ENCODE peak calls at places on chromosome 18, in ten cellular contexts. B is IMR-90; Q is fibroblast of lung; O is GM23338; Y is cardiac fibroblast; K is mammary epithelial cell; M is fibroblast of mammary gland; A is CD8-positive, alpha-beta T cell; P is left lung; H is PC-9. E is an unnamed sample.

GRCh38 chr18:30444544-30444943 is 598.0 kb downstream of the DSC3 start:
- DNase-seq in B (no peak), Q (no peak), O (no peak), Y (no peak), K (no peak), M (no peak), A (no peak), P (no peak), H (no peak), E (no peak)

GRCh38 chr18:79136742-79137141 is 67.5 kb downstream of the ATP9B start:
- DNase-seq in B (no peak), Q (no peak), O (peak), Y (no peak), K (no peak), M (peak), A (no peak), P (no peak), H (no peak), E (no peak)

GRCh38 chr18:60554961-60555360 is 182.4 kb upstream of the MC4R start:
- DNase-seq in B (no peak), Q (no peak), O (no peak), Y (no peak), K (no peak), M (no peak), A (no peak), P (no peak), H (no peak), E (no peak)

GRCh38 chr18:32548688-32549087 is 78.0 kb upstream of the GAREM1 start:
- DNase-seq in B (no peak), Q (no peak), O (peak), Y (no peak), K (no peak), M (no peak), A (no peak), P (no peak), H (no peak), E (no peak)

GRCh38 chr18:48475635-48476549 is 62.9 kb upstream of the CTIF start:
- DNase-seq in B (peak), Q (peak), O (peak), Y (peak), K (peak), M (peak), A (no peak), P (no peak), H (peak), E (peak)

GRCh38 chr18:44098551-44099098 is 582.1 kb upstream of the SETBP1 start:
- DNase-seq in B (peak), Q (peak), O (peak), Y (peak), K (peak), M (peak), A (no peak), P (no peak), H (peak), E (peak)

GRCh38 chr18:45248240-45248903 is 366.9 kb upstream of the SLC14A2 start:
- DNase-seq in B (peak), Q (peak), O (no peak), Y (peak), K (no peak), M (peak), A (no peak), P (no peak), H (no peak), E (peak)

GRCh38 chr18:37844209-37844970 is 278.8 kb upstream of the CELF4 start:
- DNase-seq in B (no peak), Q (no peak), O (no peak), Y (no peak), K (no peak), M (no peak), A (no peak), P (peak), H (no peak), E (no peak)

GRCh38 chr18:741931-742512 is 29.6 kb upstream of the ENOSF1 start:
- DNase-seq in B (peak), Q (peak), O (peak), Y (peak), K (peak), M (peak), A (no peak), P (no peak), H (no peak), E (peak)

GRCh38 chr18:26376106-26376505 is 149.9 kb downstream of the TAF4B start:
- DNase-seq in B (no peak), Q (no peak), O (no peak), Y (no peak), K (no peak), M (no peak), A (no peak), P (no peak), H (no peak), E (no peak)

GRCh38 chr18:22816266-22817176 is 116.6 kb upstream of the RBBP8 start:
- DNase-seq in B (no peak), Q (no peak), O (no peak), Y (no peak), K (no peak), M (no peak), A (no peak), P (peak), H (no peak), E (no peak)

GRCh38 chr18:51724790-51725721 is 527.6 kb upstream of the MEX3C start:
- DNase-seq in B (no peak), Q (peak), O (peak), Y (no peak), K (no peak), M (peak), A (no peak), P (no peak), H (no peak), E (peak)

GRCh38 chr18:70464343-70465114 is 175.7 kb downstream of the SOCS6 start:
- DNase-seq in B (peak), Q (peak), O (peak), Y (peak), K (peak), M (peak), A (peak), P (peak), H (peak), E (peak)

GRCh38 chr18:21049306-21049705 is 62.3 kb downstream of the ROCK1 start:
- DNase-seq in B (no peak), Q (no peak), O (no peak), Y (peak), K (no peak), M (no peak), A (no peak), P (no peak), H (no peak), E (no peak)

GRCh38 chr18:74476154-74476553 is 19.0 kb upstream of the DIPK1C start:
- DNase-seq in B (peak), Q (no peak), O (peak), Y (peak), K (no peak), M (peak), A (no peak), P (no peak), H (no peak), E (no peak)

GRCh38 chr18:12990662-12990976 is 543 bp upstream of the CEP192 start:
- DNase-seq in B (no peak), Q (no peak), O (peak), Y (no peak), K (no peak), M (no peak), A (no peak), P (no peak), H (no peak), E (no peak)

GRCh38 chr18:12659904-12660605 is 2.1 kb upstream of the SPIRE1 start:
- DNase-seq in B (peak), Q (peak), O (peak), Y (peak), K (peak), M (peak), A (peak), P (no peak), H (peak), E (peak)

GRCh38 chr18:361941-362913 is 94.4 kb upstream of the THOC1 start:
- DNase-seq in B (peak), Q (peak), O (peak), Y (peak), K (no peak), M (peak), A (no peak), P (no peak), H (no peak), E (peak)

GRCh38 chr18:63511285-63511684 is 30.9 kb upstream of the SERPINB12 start:
- DNase-seq in B (peak), Q (peak), O (peak), Y (peak), K (no peak), M (peak), A (no peak), P (no peak), H (peak), E (peak)

GRCh38 chr18:48979944-48980890 is 29.5 kb upstream of the SMAD7 start:
- DNase-seq in B (peak), Q (peak), O (no peak), Y (no peak), K (no peak), M (no peak), A (no peak), P (no peak), H (no peak), E (no peak)

DNA sequence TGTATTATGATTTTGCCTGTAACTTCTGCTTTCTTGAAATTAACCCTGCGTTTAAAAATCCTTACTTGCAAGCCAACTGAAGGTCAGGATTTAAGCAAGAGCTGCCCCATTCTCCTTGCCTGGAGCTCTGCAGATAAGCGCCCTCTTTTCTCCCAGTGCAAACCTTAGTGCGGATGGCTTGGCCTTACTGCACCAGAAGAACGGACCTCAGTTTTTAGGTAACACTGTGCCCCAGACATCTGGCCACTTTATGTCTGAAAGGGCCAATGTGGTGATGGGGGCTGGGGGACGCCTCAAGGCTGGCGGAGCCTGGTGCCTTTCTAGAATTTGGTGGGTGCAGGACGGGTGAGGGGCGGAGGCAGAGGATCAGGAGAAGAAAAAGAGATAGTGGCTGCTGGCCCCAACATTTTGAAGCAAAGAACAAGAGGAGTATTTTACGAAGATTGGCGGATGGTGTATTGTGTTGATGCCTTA is 718 bp upstream of the TNFRSF11A start:
- DNase-seq in B (no peak), Q (no peak), O (peak), Y (no peak), K (no peak), M (no peak), A (no peak), P (no peak), H (no peak), E (no peak)
- H3K4me3 ChIP-seq in B (no peak), Q (no peak), O (peak), Y (no peak), K (no peak), M (no peak), A (no peak), P (peak), H (no peak), E (no peak)

DNA sequence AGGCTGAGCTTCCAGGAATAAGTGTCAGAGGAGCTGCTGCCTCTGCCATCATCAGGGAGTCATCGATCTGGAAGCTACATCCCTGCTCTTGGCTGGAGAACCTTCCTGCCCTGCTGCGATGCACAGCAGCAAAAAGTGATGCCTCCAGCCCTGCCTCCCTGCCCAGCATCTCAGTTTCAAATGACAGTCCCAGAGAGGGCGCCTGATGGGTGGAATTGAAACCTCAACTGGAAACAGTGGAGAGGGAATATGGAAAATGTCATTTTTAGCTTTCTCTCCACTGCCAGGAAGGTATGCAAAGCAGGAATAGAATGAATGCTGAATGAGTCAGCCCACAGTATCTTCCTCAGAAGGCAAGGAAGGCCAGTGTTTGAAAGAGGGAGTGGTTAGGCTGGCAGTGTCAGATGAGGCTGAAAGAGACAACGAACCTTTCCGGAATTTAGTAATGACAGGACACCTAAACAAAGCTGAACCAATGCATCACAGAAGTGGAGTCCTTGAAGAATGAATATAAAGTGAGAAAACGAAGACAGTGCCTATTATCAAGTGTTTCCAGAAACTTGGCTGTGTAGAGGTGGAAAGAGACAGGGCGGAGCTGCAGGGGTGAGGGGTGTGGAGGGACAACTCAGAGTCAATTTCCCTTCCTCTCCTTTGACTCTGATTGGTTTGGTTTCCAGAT is 153.9 kb upstream of the NDUFV2 start:
- DNase-seq in B (peak), Q (peak), O (no peak), Y (peak), K (peak), M (peak), A (no peak), P (no peak), H (peak), E (no peak)
- H3K4me3 ChIP-seq in B (no peak), Q (no peak), O (no peak), Y (no peak), K (peak), M (peak), A (no peak), P (no peak), H (no peak), E (no peak)

GRCh38 chr18:62425465-62426190 is 97.2 kb upstream of the ZCCHC2 start:
- DNase-seq in B (peak), Q (peak), O (peak), Y (peak), K (peak), M (peak), A (peak), P (no peak), H (peak), E (peak)
- H3K4me3 ChIP-seq in B (peak), Q (peak), O (peak), Y (peak), K (no peak), M (peak), A (no peak), P (peak), H (peak), E (peak)

GRCh38 chr18:75916641-75916982 is 489.1 kb upstream of the SMIM21 start:
- DNase-seq in B (no peak), Q (no peak), O (peak), Y (no peak), K (no peak), M (no peak), A (no peak), P (no peak), H (no peak), E (no peak)

DNA sequence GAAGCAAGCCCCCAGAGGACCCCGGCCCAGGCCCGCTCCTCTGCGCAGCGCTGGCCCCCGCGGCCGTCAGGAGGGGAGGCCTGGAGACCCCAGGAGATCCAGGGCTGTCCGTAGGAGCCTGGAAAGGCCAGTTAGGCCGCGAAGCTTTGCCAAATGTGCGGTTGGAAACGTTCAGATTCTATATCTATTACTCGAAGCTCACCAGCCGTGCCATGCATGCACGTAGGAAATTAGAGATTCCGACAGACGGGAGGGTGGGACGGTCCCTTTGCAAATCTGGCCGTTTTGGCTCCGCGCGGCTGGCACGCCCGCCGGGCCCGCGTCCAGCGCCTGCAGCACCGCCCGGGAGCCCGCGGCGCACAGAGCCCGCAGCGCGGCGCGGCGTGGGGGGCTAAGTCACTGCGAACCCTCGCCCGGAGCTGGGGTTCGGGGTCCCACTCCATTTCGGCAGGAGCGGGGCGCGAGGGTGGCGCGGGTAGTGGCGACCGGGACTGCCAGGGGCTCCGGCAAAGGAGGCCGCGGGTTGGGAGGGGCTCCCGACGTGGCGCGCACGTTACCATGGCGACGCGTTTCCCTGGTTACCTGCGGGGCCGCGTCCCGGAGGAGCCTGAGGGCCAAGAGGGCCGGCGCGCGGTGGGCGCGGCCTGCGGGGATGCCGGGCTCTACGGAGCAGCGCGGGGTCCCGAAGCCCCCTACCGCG is 488.6 kb upstream of the SMIM21 start:
- DNase-seq in B (no peak), Q (peak), O (peak), Y (peak), K (no peak), M (no peak), A (no peak), P (peak), H (no peak), E (no peak)
- H3K4me3 ChIP-seq in B (no peak), Q (no peak), O (peak), Y (no peak), K (no peak), M (no peak), A (no peak), P (peak), H (no peak), E (peak)

GRCh38 chr18:35585608-35586007 is 4.1 kb downstream of the GALNT1 start:
- DNase-seq in B (no peak), Q (no peak), O (no peak), Y (no peak), K (no peak), M (no peak), A (no peak), P (no peak), H (no peak), E (no peak)

GRCh38 chr18:35580748-35581534 is 599 bp upstream of the GALNT1 start:
- DNase-seq in B (peak), Q (peak), O (peak), Y (peak), K (peak), M (peak), A (peak), P (peak), H (peak), E (no peak)

GRCh38 chr18:35582310-35582682 is 756 bp downstream of the GALNT1 start:
- DNase-seq in B (no peak), Q (no peak), O (no peak), Y (no peak), K (no peak), M (no peak), A (no peak), P (no peak), H (no peak), E (no peak)

GRCh38 chr18:35581555-35582309 is at the start of gene GALNT1:
- DNase-seq in B (peak), Q (no peak), O (peak), Y (peak), K (peak), M (no peak), A (peak), P (peak), H (no peak), E (no peak)

DNA sequence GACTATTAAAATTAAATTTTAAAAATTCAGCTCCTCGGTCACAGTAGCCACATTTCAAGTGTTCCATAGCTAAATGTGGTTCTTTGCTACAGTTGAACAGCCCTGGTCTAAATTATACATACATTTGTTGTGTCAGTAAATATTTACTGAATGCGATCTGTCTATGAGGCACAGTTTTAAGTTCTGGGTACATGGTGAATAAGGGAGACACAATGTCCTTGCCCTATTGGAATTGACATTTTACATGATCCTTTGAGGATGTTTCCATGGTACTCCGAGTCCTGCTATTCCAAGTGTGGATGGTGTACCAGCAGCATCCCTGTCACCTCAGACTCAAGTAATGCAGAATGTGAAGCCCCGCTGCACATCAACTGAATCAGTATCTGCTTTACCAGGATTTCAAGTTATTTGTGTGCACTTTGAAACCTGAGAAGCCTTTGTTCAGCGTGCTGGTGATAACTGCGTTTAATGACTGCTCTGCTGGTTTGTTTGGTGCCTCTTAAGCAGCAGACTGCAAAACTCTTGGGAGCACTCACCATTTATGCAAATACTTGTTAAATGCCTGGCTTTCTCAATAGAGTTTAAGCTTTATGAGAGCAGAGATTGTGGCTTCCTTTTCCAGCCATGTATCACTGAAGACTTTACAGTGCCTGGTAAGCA is 1.5 kb downstream of the GALNT1 start:
- DNase-seq in B (peak), Q (peak), O (peak), Y (peak), K (peak), M (peak), A (no peak), P (no peak), H (peak), E (peak)
- H3K4me3 ChIP-seq in B (peak), Q (peak), O (peak), Y (peak), K (peak), M (peak), A (no peak), P (peak), H (peak), E (peak)

GRCh38 chr18:9810216-9810804 is 75.5 kb upstream of the TXNDC2 start:
- DNase-seq in B (peak), Q (peak), O (no peak), Y (no peak), K (no peak), M (no peak), A (no peak), P (no peak), H (no peak), E (no peak)

GRCh38 chr18:9808190-9808529 is 77.6 kb upstream of the TXNDC2 start:
- DNase-seq in B (no peak), Q (no peak), O (no peak), Y (no peak), K (no peak), M (no peak), A (no peak), P (no peak), H (no peak), E (no peak)

GRCh38 chr18:9809686-9810085 is 76.1 kb upstream of the TXNDC2 start:
- DNase-seq in B (no peak), Q (no peak), O (no peak), Y (no peak), K (no peak), M (no peak), A (no peak), P (no peak), H (no peak), E (no peak)

GRCh38 chr18:9806905-9807304 is 78.9 kb upstream of the TXNDC2 start:
- DNase-seq in B (no peak), Q (no peak), O (no peak), Y (no peak), K (no peak), M (no peak), A (no peak), P (no peak), H (no peak), E (no peak)

DNA sequence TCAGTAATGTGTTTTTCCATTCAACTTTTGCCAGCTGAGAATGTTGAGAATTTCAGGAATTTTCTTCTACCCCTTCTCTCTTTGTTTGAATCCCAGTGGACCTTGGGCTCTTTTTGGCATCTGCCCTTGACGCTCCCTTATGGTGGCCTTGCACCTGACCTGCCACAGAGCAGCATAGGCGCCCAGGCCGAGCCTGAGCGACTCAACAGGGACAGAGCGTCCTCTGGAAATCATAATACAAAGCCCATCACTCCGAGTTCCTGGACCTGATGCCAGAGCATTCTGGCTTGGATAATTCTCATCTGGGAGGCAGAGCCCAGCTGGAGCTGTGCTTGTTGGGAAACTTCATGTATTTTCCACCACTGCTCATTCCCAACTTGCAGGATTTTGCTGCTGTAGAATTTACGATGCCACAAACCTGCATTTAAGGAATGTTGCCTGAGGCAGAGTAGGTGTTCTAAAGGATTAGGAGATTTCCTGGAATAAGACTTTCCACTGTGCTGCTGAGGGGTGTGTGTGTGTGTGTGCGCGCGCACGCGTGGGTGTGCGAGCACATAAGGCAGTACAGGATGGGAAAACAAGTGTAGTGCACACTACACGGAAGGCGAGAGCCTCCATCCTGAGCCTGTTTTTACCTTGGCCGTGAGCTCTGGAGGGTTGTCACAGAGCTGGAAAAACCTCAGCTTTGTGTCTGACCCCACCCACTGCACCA is 77.1 kb upstream of the TXNDC2 start:
- DNase-seq in B (no peak), Q (peak), O (peak), Y (peak), K (peak), M (no peak), A (no peak), P (no peak), H (no peak), E (no peak)
- H3K4me3 ChIP-seq in B (no peak), Q (no peak), O (no peak), Y (no peak), K (no peak), M (no peak), A (no peak), P (no peak), H (no peak), E (no peak)

E was measured in astrocyte of the cerebellum.